ENCODE peak calls at places on chromosomes 7 and 10, in five cellular contexts. F, G, R, D and Y are unnamed samples.

GRCh38 chr10:98487692-98488091 is 41.0 kb upstream of the HPS1 start:
- DNase-seq in F (no peak), G (no peak), R (no peak), D (no peak), Y (no peak)

GRCh38 chr10:35640474-35640873 is 1.6 kb downstream of the FZD8 start:
- DNase-seq in F (peak), G (no peak), R (peak), D (peak), Y (peak)

GRCh38 chr7:5423844-5424688 is 432 bp upstream of the TNRC18 start:
- DNase-seq in F (peak), G (no peak), R (peak), D (peak), Y (peak)

GRCh38 chr10:43944742-43945730 is 296.4 kb upstream of the ZNF32 start:
- DNase-seq in F (no peak), G (no peak), R (no peak), D (no peak), Y (no peak)

GRCh38 chr7:155296788-155297516 is 726 bp upstream of the INSIG1 start:
- DNase-seq in F (peak), G (peak), R (peak), D (peak), Y (no peak)

GRCh38 chr10:61901829-61902447 is 439 bp downstream of the ARID5B start:
- DNase-seq in F (no peak), G (no peak), R (peak), D (no peak), Y (no peak)

GRCh38 chr7:151754142-151754590 is 122.7 kb downstream of the PRKAG2 start:
- DNase-seq in F (no peak), G (no peak), R (peak), D (peak), Y (no peak)

GRCh38 chr7:3961857-3962503 is 660.9 kb downstream of the SDK1 start:
- DNase-seq in F (no peak), G (no peak), R (no peak), D (no peak), Y (no peak)

GRCh38 chr10:67792653-67793052 is 45.3 kb downstream of the DNAJC12 start:
- DNase-seq in F (no peak), G (no peak), R (no peak), D (no peak), Y (no peak)

GRCh38 chr10:64113796-64114195 is 592.6 kb downstream of the REEP3 start:
- DNase-seq in F (no peak), G (no peak), R (no peak), D (no peak), Y (no peak)

GRCh38 chr10:80289451-80290287 is at the start of gene MAT1A:
- DNase-seq in F (no peak), G (no peak), R (peak), D (peak), Y (peak)

GRCh38 chr10:3538850-3539531 is 246.0 kb downstream of the KLF6 start:
- DNase-seq in F (no peak), G (no peak), R (peak), D (no peak), Y (peak)

GRCh38 chr10:47031953-47032465 is 120.8 kb downstream of the PTPN20 start:
- DNase-seq in F (no peak), G (no peak), R (no peak), D (no peak), Y (no peak)

GRCh38 chr10:68598978-68599753 is 39.0 kb downstream of the TET1 start:
- DNase-seq in F (peak), G (no peak), R (peak), D (peak), Y (peak)

GRCh38 chr10:72685264-72685921 is 6.5 kb upstream of the MCU start:
- DNase-seq in F (no peak), G (no peak), R (peak), D (no peak), Y (no peak)

GRCh38 chr10:76086571-76087260 is 655.3 kb downstream of the LRMDA start:
- DNase-seq in F (peak), G (no peak), R (peak), D (peak), Y (no peak)

GRCh38 chr7:128931186-128931798 is 6.4 kb upstream of the IRF5 start:
- DNase-seq in F (no peak), G (no peak), R (no peak), D (no peak), Y (no peak)

GRCh38 chr10:74822583-74823089 is 3.8 kb upstream of the KAT6B start:
- DNase-seq in F (no peak), G (no peak), R (peak), D (no peak), Y (no peak)

GRCh38 chr10:119306964-119307363 is 99.6 kb downstream of the GRK5 start:
- DNase-seq in F (no peak), G (no peak), R (no peak), D (no peak), Y (no peak)

GRCh38 chr10:111856631-111857030 is 326.9 kb downstream of the GPAM start:
- DNase-seq in F (no peak), G (no peak), R (peak), D (no peak), Y (no peak)

GRCh38 chr7:66528652-66529051 is 100.0 kb upstream of the KCTD7 start:
- DNase-seq in F (no peak), G (no peak), R (no peak), D (no peak), Y (no peak)